ENCODE peak calls at places on chromosomes 13 and 19, in five cellular contexts. Z is NT2/D1, M is ecto neural progenitor cell, X is ascending aorta, Y is transverse colon. B is an unnamed sample.

GRCh38 chr19:1261512-1261862 is 7.6 kb upstream of the CIRBP start:
- DNase-seq in X (no peak), Z (no peak), M (peak), Y (peak), B (no peak)

GRCh38 chr19:6071103-6071485 is 39.2 kb downstream of the RFX2 start:
- DNase-seq in Y (no peak), Z (no peak), M (peak), X (no peak), B (no peak)

GRCh38 chr19:46288896-46289588 is 7.8 kb upstream of the HIF3A start:
- DNase-seq in Y (no peak), X (no peak), Z (no peak), M (no peak), B (no peak)

GRCh38 chr19:39590265-39590664 is 12.1 kb upstream of the LGALS13 start:
- DNase-seq in M (no peak), Y (no peak), X (no peak), Z (no peak), B (no peak)

GRCh38 chr19:10927691-10928562 is 512 bp downstream of the YIPF2 start:
- DNase-seq in X (no peak), M (no peak), Y (no peak), Z (no peak), B (no peak)

GRCh38 chr19:4059931-4060620 is 6.6 kb downstream of the ZBTB7A start:
- DNase-seq in M (no peak), Z (no peak), Y (peak), X (no peak), B (no peak)

GRCh38 chr19:13051581-13052165 is 51.0 kb downstream of the LYL1 start:
- DNase-seq in Z (peak), Y (peak), M (peak), X (no peak), B (peak)

GRCh38 chr13:75217949-75218348 is 264.0 kb downstream of the TBC1D4 start:
- DNase-seq in Y (no peak), Z (no peak), M (no peak), X (no peak), B (no peak)

GRCh38 chr19:13963603-13964105 is 11.3 kb downstream of the DCAF15 start:
- DNase-seq in Z (no peak), M (no peak), X (no peak), Y (no peak), B (no peak)

GRCh38 chr13:102035969-102036368 is 365.9 kb downstream of the FGF14 start:
- DNase-seq in Y (no peak), X (no peak), Z (no peak), M (no peak), B (no peak)

GRCh38 chr13:28355822-28356371 is 139.0 kb downstream of the FLT1 start:
- DNase-seq in M (no peak), X (no peak), Y (no peak), Z (no peak), B (no peak)

GRCh38 chr19:45779231-45780145 is 2.8 kb downstream of the DMPK start:
- DNase-seq in X (no peak), Z (no peak), Y (peak), M (peak), B (peak)

GRCh38 chr13:32849369-32849768 is 166.9 kb upstream of the KL start:
- DNase-seq in M (peak), Z (no peak), Y (no peak), X (no peak), B (no peak)

GRCh38 chr13:41960700-41961697 is at the start of gene VWA8:
- DNase-seq in X (no peak), M (peak), Y (peak), Z (peak), B (no peak)

GRCh38 chr13:106851251-106851650 is 283.3 kb upstream of the ARGLU1 start:
- DNase-seq in M (no peak), Z (no peak), Y (no peak), X (no peak), B (no peak)

GRCh38 chr19:10252707-10253106 is 693 bp downstream of the MRPL4 start:
- DNase-seq in Y (no peak), X (no peak), Z (no peak), M (no peak), B (no peak)

GRCh38 chr13:114131581-114132418 is 623 bp downstream of the RASA3 start:
- DNase-seq in Z (no peak), M (peak), Y (no peak), X (no peak), B (no peak)

GRCh38 chr13:113169277-113170272 is 11.1 kb downstream of the PROZ start:
- DNase-seq in Z (no peak), Y (no peak), M (no peak), X (no peak), B (no peak)

GRCh38 chr19:55113570-55114039 is 3.8 kb downstream of the PPP1R12C start:
- DNase-seq in Z (peak), M (peak), Y (peak), X (peak), B (no peak)

GRCh38 chr19:17081672-17082630 is 6.4 kb downstream of the MYO9B start:
- DNase-seq in X (no peak), Z (no peak), M (no peak), Y (no peak), B (no peak)

GRCh38 chr13:108494991-108495661 is 134.3 kb upstream of the MYO16 start:
- DNase-seq in Y (no peak), X (no peak), Z (no peak), M (peak), B (no peak)

GRCh38 chr13:26653310-26653709 is 95.8 kb downstream of the WASF3 start:
- DNase-seq in M (no peak), X (no peak), Z (no peak), Y (no peak), B (no peak)

GRCh38 chr19:4502282-4503223 is 15.7 kb downstream of the PLIN4 start:
- DNase-seq in Y (no peak), X (no peak), M (no peak), Z (no peak), B (no peak)

GRCh38 chr13:74084375-74084902 is 49.8 kb downstream of the KLF12 start:
- DNase-seq in M (no peak), Z (no peak), X (no peak), Y (no peak), B (no peak)

GRCh38 chr13:44373601-44374347 is at the start of gene SERP2:
- DNase-seq in Y (no peak), X (no peak), Z (no peak), M (peak), B (no peak)

GRCh38 chr19:42596391-42597071 is 1.8 kb upstream of the CEACAM8 start:
- DNase-seq in X (no peak), Y (peak), Z (peak), M (peak), B (no peak)

GRCh38 chr13:36344886-36345437 is 1.2 kb downstream of the SPART start:
- DNase-seq in X (no peak), Y (no peak), Z (no peak), M (no peak), B (no peak)

GRCh38 chr19:18789883-18790565 is 1.1 kb downstream of the COMP start:
- DNase-seq in M (peak), Z (no peak), X (no peak), Y (no peak), B (no peak)

GRCh38 chr19:51808333-51808986 is 13.5 kb downstream of the FPR3 start:
- DNase-seq in X (no peak), Y (no peak), M (no peak), Z (no peak), B (no peak)

GRCh38 chr13:76654263-76654662 is 231.9 kb downstream of the KCTD12 start:
- DNase-seq in M (no peak), Y (no peak), X (no peak), Z (no peak), B (no peak)

GRCh38 chr13:99314640-99315176 is 7.5 kb upstream of the GPR183 start:
- DNase-seq in M (no peak), X (no peak), Y (no peak), Z (no peak), B (no peak)

GRCh38 chr19:55285225-55285890 is 1.6 kb downstream of the BRSK1 start:
- DNase-seq in Z (no peak), M (no peak), Y (no peak), X (no peak), B (no peak)

GRCh38 chr13:98267080-98267912 is 90.2 kb upstream of the RNF113B start:
- DNase-seq in M (no peak), Z (no peak), Y (peak), X (no peak), B (no peak)

GRCh38 chr13:114049026-114049425 is 75.2 kb upstream of the C13orf46 start:
- DNase-seq in M (no peak), Y (peak), X (no peak), Z (no peak), B (no peak)